ENCODE peak calls at places on chromosome 14, in four cellular contexts. G is H1, M is GM12878, P is HepG2. B is an unnamed sample.

GRCh38 chr14:100091386-100091785 is 26.2 kb downstream of the EVL start:
- DNase-seq in M (no peak), P (no peak), G (no peak), B (no peak)

GRCh38 chr14:24054324-24054641 is 2.5 kb downstream of the CARMIL3 start:
- DNase-seq in M (no peak), P (no peak), G (no peak), B (no peak)

GRCh38 chr14:38039526-38039925 is 168.2 kb upstream of the SSTR1 start:
- DNase-seq in G (no peak), P (no peak), M (no peak), B (no peak)

GRCh38 chr14:21264025-21264801 is 5.0 kb downstream of the HNRNPC start:
- DNase-seq in P (no peak), M (peak; percentile 56), G (no peak), B (no peak)

GRCh38 chr14:102986810-102987579 is 64.5 kb downstream of the AMN start:
- DNase-seq in M (no peak), G (no peak), P (peak; percentile 6), B (no peak)

GRCh38 chr14:100688598-100689499 is 37.8 kb upstream of the DLK1 start:
- DNase-seq in M (no peak), G (no peak), P (no peak), B (no peak)

GRCh38 chr14:73850940-73851339 is 691 bp upstream of the PTGR2 start:
- DNase-seq in G (no peak), M (no peak), P (peak; percentile 38), B (no peak)

GRCh38 chr14:91394105-91395081 is 23.2 kb downstream of the CCDC88C start:
- DNase-seq in M (no peak), P (no peak), G (no peak), B (no peak)

GRCh38 chr14:95519699-95520098 is 3.2 kb upstream of the SYNE3 start:
- DNase-seq in M (no peak), G (no peak), P (no peak), B (no peak)

GRCh38 chr14:55846852-55847471 is 267.0 kb downstream of the KTN1 start:
- DNase-seq in P (no peak), M (no peak), G (no peak), B (no peak)

GRCh38 chr14:99735189-99736135 is 51.4 kb downstream of the CYP46A1 start:
- DNase-seq in G (no peak), P (no peak), M (no peak), B (no peak)

GRCh38 chr14:33686218-33686617 is 264.7 kb downstream of the EGLN3 start:
- DNase-seq in M (no peak), G (no peak), P (no peak), B (no peak)

GRCh38 chr14:79668941-79669340 is 542.4 kb downstream of the DIO2 start:
- DNase-seq in P (no peak), M (no peak), G (no peak), B (no peak)

GRCh38 chr14:94313991-94314655 is 9.0 kb downstream of the SERPINA6 start:
- DNase-seq in P (no peak), M (no peak), G (no peak), B (no peak)

GRCh38 chr14:61803755-61804154 is 41.5 kb downstream of the SNAPC1 start:
- DNase-seq in G (no peak), M (no peak), P (no peak), B (no peak)

GRCh38 chr14:20907214-20907613 is 16.0 kb downstream of the RNASE3 start:
- DNase-seq in P (no peak), M (no peak), G (no peak), B (no peak)

GRCh38 chr14:67137744-67138371 is 51.4 kb upstream of the GARIN2 start:
- DNase-seq in P (no peak), G (no peak), M (no peak), B (no peak)

GRCh38 chr14:77579760-77580159 is 36.7 kb downstream of the SPTLC2 start:
- DNase-seq in M (no peak), P (no peak), G (no peak), B (no peak)

GRCh38 chr14:85501751-85502150 is 28.2 kb upstream of the FLRT2 start:
- DNase-seq in G (no peak), P (no peak), M (no peak), B (no peak)

GRCh38 chr14:102510616-102511520 is 1.3 kb upstream of the ANKRD9 start:
- DNase-seq in M (no peak), P (peak; percentile 79), G (peak; percentile 93), B (peak; percentile 50)

GRCh38 chr14:58864751-58865519 is 227.2 kb downstream of the DACT1 start:
- DNase-seq in M (no peak), P (no peak), G (no peak), B (no peak)

GRCh38 chr14:95240859-95241813 is 78.6 kb downstream of the CLMN start:
- DNase-seq in G (no peak), M (no peak), P (no peak), B (no peak)

GRCh38 chr14:59133202-59133601 is 55.3 kb upstream of the DAAM1 start:
- DNase-seq in M (no peak), P (no peak), G (no peak), B (no peak)

GRCh38 chr14:95217391-95217900 is 60.1 kb upstream of the DICER1 start:
- DNase-seq in G (no peak), M (no peak), P (no peak), B (no peak)

GRCh38 chr14:22008766-22009165 is 335.1 kb upstream of the OR4E1 start:
- DNase-seq in G (no peak), P (no peak), M (no peak), B (no peak)

GRCh38 chr14:97458302-97459137 is 661.3 kb downstream of the VRK1 start:
- DNase-seq in M (no peak), P (no peak), G (peak; percentile 67), B (peak; percentile 50)

GRCh38 chr14:80988742-80989429 is 33.5 kb downstream of the TSHR start:
- DNase-seq in M (no peak), G (no peak), P (no peak), B (no peak)

GRCh38 chr14:51319181-51319597 is 79.1 kb downstream of the TMX1 start:
- DNase-seq in P (no peak), G (no peak), M (no peak), B (no peak)

GRCh38 chr14:72688990-72689677 is 204.8 kb downstream of the DPF3 start:
- DNase-seq in P (no peak), G (peak; percentile 45), M (no peak), B (no peak)

GRCh38 chr14:103058209-103059055 is 1.1 kb upstream of the CDC42BPB start:
- DNase-seq in G (no peak), P (no peak), M (no peak), B (no peak)

GRCh38 chr14:51093371-51094281 is 1.3 kb downstream of the TRIM9 start:
- DNase-seq in P (no peak), G (peak; percentile 80), M (no peak), B (no peak)

GRCh38 chr14:31388687-31389413 is 31.5 kb downstream of the HEATR5A start:
- DNase-seq in M (no peak), G (no peak), P (no peak), B (no peak)

GRCh38 chr14:31391473-31391872 is 28.9 kb downstream of the HEATR5A start:
- DNase-seq in G (no peak), P (no peak), M (no peak), B (no peak)

GRCh38 chr14:31395119-31395518 is 25.2 kb downstream of the HEATR5A start:
- DNase-seq in M (no peak), G (no peak), P (no peak), B (no peak)

GRCh38 chr14:31389947-31390346 is 30.4 kb downstream of the HEATR5A start:
- DNase-seq in M (no peak), P (no peak), G (no peak), B (no peak)

GRCh38 chr14:31391977-31392503 is 28.3 kb downstream of the HEATR5A start:
- DNase-seq in G (no peak), M (no peak), P (no peak), B (no peak)
- TF ChIP-seq SUZ12 in G (no peak), M (no peak), P (no peak), B (no peak)

GRCh38 chr14:105890474-105891220 is 364.3 kb downstream of the TMEM121 start:
- DNase-seq in M (no peak), G (no peak), P (no peak), B (no peak)
- H3K9me3 ChIP-seq in M (no peaks in the 10 kb centered on the region), G (peaks cover 95% of the 10 kb centered on the region), P (no peaks in the 10 kb centered on the region), B (no peaks in the 10 kb centered on the region)

DNA sequence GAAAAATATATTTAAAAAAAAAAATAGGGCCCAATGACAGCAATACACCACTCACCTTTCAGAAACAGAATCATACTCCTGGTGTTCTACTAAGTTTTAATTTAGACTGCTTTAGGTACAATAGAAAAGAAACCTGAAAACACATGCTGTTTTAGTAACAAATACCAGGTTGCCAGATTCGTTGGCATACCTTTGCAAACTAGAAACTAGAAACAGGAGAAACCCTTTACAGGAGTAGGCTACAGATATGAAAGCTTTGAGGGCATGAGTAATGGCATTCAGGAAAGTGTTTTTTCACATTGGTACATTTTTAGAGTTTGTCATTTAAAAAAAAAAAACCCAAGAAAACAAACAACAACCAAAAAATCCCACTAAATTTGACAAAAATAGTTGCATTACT is 4.1 kb downstream of the SIX1 start:
- DNase-seq in M (no peak), G (no peak), P (no peak), B (no peak)
- H3K4me3 ChIP-seq in M (no peak overlapping the region), G (no peak overlapping the region), P (no peak overlapping the region), B (no peak overlapping the region)

DNA sequence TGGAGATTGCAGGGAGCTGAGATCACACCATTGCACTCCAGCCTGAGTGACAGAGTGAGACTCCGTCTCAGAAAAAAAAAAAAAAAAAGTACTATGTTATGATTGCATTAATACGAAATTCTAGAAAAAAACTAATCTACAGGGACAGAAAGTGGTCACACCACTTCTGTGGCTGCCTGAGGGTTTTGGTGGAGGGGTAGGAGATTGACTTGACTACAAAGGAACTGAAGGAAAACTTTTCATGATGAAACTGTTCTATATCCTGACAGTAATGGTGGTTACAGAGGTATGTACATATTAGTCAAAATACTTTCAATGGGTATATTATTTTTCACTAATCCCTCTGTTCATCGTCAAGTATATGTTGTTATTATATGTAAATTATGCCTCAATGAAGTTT is 42.1 kb downstream of the FOXN3 start:
- DNase-seq in M (no peak), P (no peak), G (no peak), B (no peak)
- TF ChIP-seq SUZ12 in M (no peak), P (no peak), G (no peak), B (no peak)

DNA sequence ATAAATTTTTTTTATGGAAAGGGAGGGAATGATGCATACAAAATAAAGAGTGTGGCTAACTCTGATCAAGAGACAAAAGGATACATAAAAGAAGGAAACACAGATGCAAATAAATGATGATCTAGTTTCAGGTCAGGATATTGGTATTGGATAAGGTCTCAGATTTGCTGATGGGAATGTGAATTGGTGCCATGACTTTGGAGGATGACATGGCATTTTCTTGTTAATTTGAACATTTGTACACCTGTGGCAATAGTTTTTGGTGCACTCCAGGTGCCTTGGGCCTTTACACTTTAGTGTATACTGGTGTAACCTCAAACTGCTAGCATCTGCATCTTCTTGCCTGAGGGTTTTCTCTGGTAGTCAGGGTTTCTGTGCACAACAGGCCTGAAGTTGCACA is 279.3 kb downstream of the TMEM121 start:
- DNase-seq in P (no peak), G (no peak), M (no peak), B (no peak)
- H3K9me3 ChIP-seq in P (no peaks in the 10 kb centered on the region), G (peaks cover 71% of the 10 kb centered on the region), M (no peaks in the 10 kb centered on the region), B (peaks cover 11% of the 10 kb centered on the region)